ENCODE peak calls at places on chromosomes 7 and 10, in five cellular contexts. W, P, R, S and C are unnamed samples.

GRCh38 chr7:106979551-106980357 is 64.8 kb upstream of the PRKAR2B start:
- DNase-seq in W (no peak), R (no peak), P (no peak), S (no peak), C (no peak)

GRCh38 chr7:40211291-40212003 is 76.6 kb downstream of the SUGCT start:
- DNase-seq in P (no peak), W (no peak), S (no peak), R (no peak), C (no peak)

GRCh38 chr10:58508316-58508715 is 4.4 kb upstream of the BICC1 start:
- DNase-seq in R (no peak), S (no peak), W (no peak), P (no peak), C (no peak)

GRCh38 chr7:85229544-85229943 is 42.7 kb upstream of the SEMA3D start:
- DNase-seq in R (no peak), W (no peak), P (no peak), S (no peak), C (no peak)

GRCh38 chr10:28986117-28986792 is 302.6 kb upstream of the LYZL1 start:
- DNase-seq in R (no peak), W (no peak), S (no peak), P (no peak), C (no peak)

GRCh38 chr7:48337781-48338180 is 166.5 kb downstream of the ABCA13 start:
- DNase-seq in W (no peak), S (no peak), P (no peak), R (no peak), C (no peak)

GRCh38 chr7:80453699-80454340 is 58.0 kb downstream of the GNAT3 start:
- DNase-seq in P (peak; percentile 8), R (no peak), W (no peak), S (no peak), C (peak; percentile 13)

GRCh38 chr7:9502269-9502668 is 1068.9 kb downstream of the NXPH1 start:
- DNase-seq in R (no peak), P (no peak), S (no peak), W (no peak), C (no peak)

GRCh38 chr7:148385009-148385682 is 205.4 kb upstream of the C7orf33 start:
- DNase-seq in W (no peak), S (no peak), P (no peak), R (no peak), C (no peak)

GRCh38 chr7:149773446-149774236 is at the start of gene ZNF467:
- DNase-seq in P (no peak), W (peak; percentile 63), R (no peak), S (peak; percentile 67), C (peak; percentile 42)

GRCh38 chr10:117535045-117535751 is 7.3 kb upstream of the EMX2 start:
- DNase-seq in S (no peak), W (no peak), P (no peak), R (no peak), C (no peak)

GRCh38 chr10:126147866-126148578 is 240.3 kb downstream of the ADAM12 start:
- DNase-seq in P (no peak), S (no peak), R (no peak), W (no peak), C (no peak)

GRCh38 chr7:96952974-96953391 is 52.4 kb upstream of the DLX6 start:
- DNase-seq in S (no peak), R (no peak), P (no peak), W (no peak), C (no peak)

DNA sequence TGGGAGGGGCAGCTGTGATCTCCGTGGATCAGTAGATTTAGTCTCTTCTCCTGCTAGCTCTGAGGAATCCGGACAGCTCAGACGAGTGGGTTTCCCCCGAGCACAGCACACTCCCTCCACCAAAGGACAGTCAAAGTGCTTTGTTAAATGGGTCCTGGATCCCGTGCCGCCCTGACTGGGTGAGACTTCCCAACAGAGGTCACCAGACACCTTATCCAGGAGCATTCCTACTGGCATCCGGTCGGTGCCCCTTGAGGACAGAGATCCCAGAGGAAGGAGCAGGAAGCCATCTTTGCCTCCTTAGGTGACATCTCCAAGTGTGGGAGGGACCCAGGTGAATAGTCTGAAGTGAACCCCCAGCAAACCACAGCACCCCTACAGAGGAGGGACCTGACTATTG is 1148.9 kb downstream of the CNTNAP2 start:
- DNase-seq in W (no peak), S (no peak), P (no peak), R (no peak), C (no peak)
- TF ChIP-seq CTCF in W (no peak), S (no peak), P (no peak), R (no peak), C (no peak)

GRCh38 chr7:13878154-13878553 is 111.3 kb downstream of the ETV1 start:
- DNase-seq in W (no peak), S (no peak), P (no peak), R (no peak), C (no peak)

GRCh38 chr7:13880789-13881188 is 108.7 kb downstream of the ETV1 start:
- DNase-seq in S (no peak), W (no peak), P (no peak), R (no peak), C (no peak)

GRCh38 chr7:13879143-13879542 is 110.3 kb downstream of the ETV1 start:
- DNase-seq in R (no peak), S (no peak), P (no peak), W (no peak), C (no peak)

GRCh38 chr7:13882051-13882450 is 107.4 kb downstream of the ETV1 start:
- DNase-seq in S (no peak), W (no peak), R (no peak), P (no peak), C (no peak)

GRCh38 chr7:13879994-13880686 is 109.3 kb downstream of the ETV1 start:
- DNase-seq in R (no peak), S (no peak), P (no peak), W (no peak), C (no peak)
- TF ChIP-seq CTCF in R (no peak), S (no peak), P (no peak), W (no peak), C (no peak)

GRCh38 chr7:16982640-16983103 is 100.9 kb upstream of the AGR3 start:
- DNase-seq in P (no peak), S (no peak), W (no peak), R (no peak), C (peak; percentile 26)
- TF ChIP-seq CTCF in P (peak; percentile 74), S (peak; percentile 70), W (peak; percentile 94), R (peak; percentile 96), C (peak; percentile 98)

DNA sequence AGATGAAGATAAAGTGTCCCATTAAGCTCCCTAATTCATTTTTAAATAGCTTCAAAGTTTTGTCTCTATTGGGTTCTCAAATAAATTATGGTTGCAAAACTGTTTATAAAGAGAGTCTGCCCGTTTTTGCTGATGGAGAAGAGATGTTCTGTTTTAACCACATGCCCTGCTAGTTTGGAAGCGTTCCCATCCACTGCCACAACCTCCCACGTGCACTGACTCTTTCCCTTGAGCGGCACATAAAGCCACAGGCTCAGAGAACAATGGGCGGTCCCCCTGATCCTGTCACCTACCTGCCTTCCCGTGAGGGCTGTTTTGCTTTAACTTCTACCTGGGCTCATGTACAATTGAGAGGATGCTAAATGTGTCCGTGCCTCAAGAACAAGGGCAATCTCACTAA is 65.5 kb downstream of the CPVL start:
- DNase-seq in S (no peak), P (no peak), W (no peak), R (no peak), C (no peak)
- TF ChIP-seq CTCF in S (no peak), P (no peak), W (no peak), R (no peak), C (no peak)

GRCh38 chr10:88990528-88991160 is at the start of gene FAS:
- DNase-seq in R (no peak), W (peak; percentile 30), S (peak; percentile 39), P (peak; percentile 75), C (peak; percentile 91)

GRCh38 chr10:88992945-88993537 is 2.4 kb downstream of the FAS start:
- DNase-seq in S (no peak), R (no peak), P (no peak), W (no peak), C (no peak)

GRCh38 chr10:88989824-88990527 is 622 bp upstream of the FAS start:
- DNase-seq in R (no peak), P (no peak), W (no peak), S (no peak), C (peak; percentile 16)

GRCh38 chr10:88991900-88992237 is 1.3 kb downstream of the FAS start:
- DNase-seq in P (peak; percentile 51), R (no peak), W (no peak), S (no peak), C (no peak)

DNA sequence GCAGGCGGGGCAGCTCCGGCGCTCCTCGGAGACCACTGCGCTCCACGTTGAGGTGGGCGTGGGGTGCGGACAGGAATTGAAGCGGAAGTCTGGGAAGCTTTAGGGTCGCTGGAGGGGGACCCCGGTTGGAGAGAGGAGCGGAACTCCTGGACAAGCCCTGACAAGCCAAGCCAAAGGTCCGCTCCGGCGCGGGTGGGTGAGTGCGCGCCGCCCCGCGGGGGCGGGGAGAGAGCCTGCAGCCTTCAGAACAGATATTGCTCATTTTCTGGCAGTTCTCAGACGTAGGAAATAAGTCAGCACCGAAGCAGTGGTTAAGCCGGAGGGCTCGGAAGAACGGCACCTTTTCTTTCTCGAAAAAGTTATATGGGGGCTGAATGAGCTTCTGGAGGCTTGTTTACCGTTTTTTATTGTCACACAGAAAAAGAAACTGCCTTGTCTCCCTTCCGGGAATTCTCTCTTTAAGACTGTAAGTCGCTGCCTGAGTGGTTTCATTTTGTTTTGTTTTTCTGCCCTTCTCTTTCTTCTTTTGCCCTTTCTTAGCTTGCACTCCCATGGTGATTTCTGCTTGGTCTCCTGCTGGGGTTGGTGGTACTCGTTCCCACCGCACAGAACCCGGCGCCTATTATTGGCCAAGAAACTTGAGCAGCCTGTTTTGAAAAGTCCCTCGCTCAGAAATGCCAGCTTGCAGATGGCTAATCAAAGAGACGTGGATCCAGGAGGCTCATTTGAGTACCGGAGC is 732 bp downstream of the FAS start:
- DNase-seq in P (peak; percentile 71), W (peak; percentile 25), R (no peak), S (peak; percentile 56), C (peak; percentile 87)
- TF ChIP-seq CTCF in P (no peak), W (no peak), R (peak; percentile 26), S (no peak), C (no peak)